ENCODE peak calls at places on chromosomes 7 and 10, in nine cellular contexts. One of them, this sample, is unnamed. For H3K4me1, the result is how much of the 10 kb centered on the place peaks cover.

GRCh38 chr10:47361293-47361692 is 13.1 kb downstream of the RBP3 start:
- DNase-seq in tibial nerve: no peak
- DNase-seq in IMR-90: peak
- DNase-seq in thoracic aorta: no peak
- DNase-seq in prostate gland: no peak
- DNase-seq in MM.1S: peak
- DNase-seq in pancreas: no peak
- DNase-seq in heart right ventricle: peak
- DNase-seq in mammary epithelial cell: no peak
- DNase-seq in this sample: peak

GRCh38 chr7:115724400-115725056 is 306.0 kb downstream of the TFEC start:
- DNase-seq in tibial nerve: no peak
- DNase-seq in IMR-90: no peak
- DNase-seq in thoracic aorta: no peak
- DNase-seq in prostate gland: no peak
- DNase-seq in MM.1S: no peak
- DNase-seq in pancreas: no peak
- DNase-seq in heart right ventricle: no peak
- DNase-seq in mammary epithelial cell: no peak
- DNase-seq in this sample: no peak

GRCh38 chr10:29328988-29329387 is 40.1 kb downstream of the LYZL1 start:
- DNase-seq in tibial nerve: peak
- DNase-seq in IMR-90: peak
- DNase-seq in thoracic aorta: no peak
- DNase-seq in prostate gland: no peak
- DNase-seq in MM.1S: no peak
- DNase-seq in pancreas: no peak
- DNase-seq in heart right ventricle: no peak
- DNase-seq in mammary epithelial cell: no peak
- DNase-seq in this sample: no peak

GRCh38 chr10:79438699-79439085 is 6.7 kb downstream of the ZCCHC24 start:
- DNase-seq in tibial nerve: no peak
- DNase-seq in IMR-90: no peak
- DNase-seq in thoracic aorta: no peak
- DNase-seq in prostate gland: no peak
- DNase-seq in MM.1S: no peak
- DNase-seq in pancreas: no peak
- DNase-seq in heart right ventricle: no peak
- DNase-seq in mammary epithelial cell: no peak
- DNase-seq in this sample: no peak

GRCh38 chr10:58698777-58699356 is 186.2 kb downstream of the BICC1 start:
- DNase-seq in tibial nerve: no peak
- DNase-seq in IMR-90: no peak
- DNase-seq in thoracic aorta: no peak
- DNase-seq in prostate gland: no peak
- DNase-seq in MM.1S: no peak
- DNase-seq in pancreas: no peak
- DNase-seq in heart right ventricle: no peak
- DNase-seq in mammary epithelial cell: no peak
- DNase-seq in this sample: no peak

GRCh38 chr10:119395287-119396007 is 147.1 kb downstream of the RGS10 start:
- DNase-seq in tibial nerve: peak
- DNase-seq in IMR-90: peak
- DNase-seq in thoracic aorta: no peak
- DNase-seq in prostate gland: no peak
- DNase-seq in MM.1S: no peak
- DNase-seq in pancreas: no peak
- DNase-seq in heart right ventricle: peak
- DNase-seq in mammary epithelial cell: no peak
- DNase-seq in this sample: no peak

GRCh38 chr10:33136781-33137180 is 178.8 kb upstream of the ITGB1 start:
- DNase-seq in tibial nerve: no peak
- DNase-seq in IMR-90: peak
- DNase-seq in thoracic aorta: no peak
- DNase-seq in prostate gland: no peak
- DNase-seq in MM.1S: no peak
- DNase-seq in pancreas: no peak
- DNase-seq in heart right ventricle: no peak
- DNase-seq in mammary epithelial cell: peak
- DNase-seq in this sample: no peak

GRCh38 chr10:91163269-91163708 is 57.2 kb upstream of the PCGF5 start:
- DNase-seq in tibial nerve: peak
- DNase-seq in IMR-90: peak
- DNase-seq in thoracic aorta: no peak
- DNase-seq in prostate gland: peak
- DNase-seq in MM.1S: peak
- DNase-seq in pancreas: peak
- DNase-seq in heart right ventricle: peak
- DNase-seq in mammary epithelial cell: peak
- DNase-seq in this sample: peak

GRCh38 chr10:124994573-124995473 is 52.9 kb downstream of the ZRANB1 start:
- DNase-seq in tibial nerve: no peak
- DNase-seq in IMR-90: no peak
- DNase-seq in thoracic aorta: no peak
- DNase-seq in prostate gland: peak
- DNase-seq in MM.1S: no peak
- DNase-seq in pancreas: no peak
- DNase-seq in heart right ventricle: no peak
- DNase-seq in mammary epithelial cell: no peak
- DNase-seq in this sample: no peak

GRCh38 chr7:54392935-54393334 is 149.2 kb upstream of the VSTM2A start:
- DNase-seq in tibial nerve: no peak
- DNase-seq in IMR-90: no peak
- DNase-seq in thoracic aorta: no peak
- DNase-seq in prostate gland: no peak
- DNase-seq in MM.1S: no peak
- DNase-seq in pancreas: no peak
- DNase-seq in heart right ventricle: no peak
- DNase-seq in mammary epithelial cell: no peak
- DNase-seq in this sample: no peak

GRCh38 chr10:38163617-38164016 is 69.5 kb downstream of the ZNF37A start:
- DNase-seq in tibial nerve: no peak
- DNase-seq in IMR-90: no peak
- DNase-seq in thoracic aorta: no peak
- DNase-seq in prostate gland: no peak
- DNase-seq in MM.1S: no peak
- DNase-seq in pancreas: no peak
- DNase-seq in heart right ventricle: no peak
- DNase-seq in mammary epithelial cell: no peak
- DNase-seq in this sample: no peak
- TF ChIP-seq CTCF in tibial nerve: no peak
- TF ChIP-seq CTCF in IMR-90: no peak
- TF ChIP-seq CTCF in thoracic aorta: no peak
- TF ChIP-seq CTCF in prostate gland: no peak
- TF ChIP-seq CTCF in MM.1S: no peak
- TF ChIP-seq CTCF in pancreas: no peak
- TF ChIP-seq CTCF in heart right ventricle: no peak
- TF ChIP-seq CTCF in mammary epithelial cell: no peak
- TF ChIP-seq CTCF in this sample: no peak

DNA sequence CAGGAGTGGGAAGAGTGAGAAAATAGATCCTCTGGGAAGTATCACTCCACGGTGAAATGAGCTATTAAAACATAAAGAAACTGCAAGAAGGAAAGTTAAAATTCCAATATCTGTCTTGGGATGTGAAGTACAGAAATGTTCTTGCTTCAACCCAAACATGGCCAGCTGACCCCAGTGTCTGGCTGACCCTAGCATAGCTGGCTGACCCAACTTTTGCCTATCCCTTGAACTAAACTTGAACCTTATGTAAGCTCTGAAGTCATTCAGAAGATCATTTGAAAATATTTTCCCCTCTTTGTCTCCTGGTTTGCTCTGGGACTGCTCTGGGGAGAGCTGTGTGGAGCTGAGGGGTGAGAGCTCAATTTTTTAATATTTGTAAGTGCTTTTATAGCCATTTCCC is 59.5 kb downstream of the FZD1 start:
- DNase-seq in tibial nerve: no peak
- DNase-seq in IMR-90: no peak
- DNase-seq in thoracic aorta: no peak
- DNase-seq in prostate gland: no peak
- DNase-seq in MM.1S: no peak
- DNase-seq in pancreas: no peak
- DNase-seq in heart right ventricle: no peak
- DNase-seq in mammary epithelial cell: no peak
- DNase-seq in this sample: no peak
- H3K4me1 ChIP-seq in tibial nerve: under half
- H3K4me1 ChIP-seq in IMR-90: under half
- H3K4me1 ChIP-seq in thoracic aorta: under half
- H3K4me1 ChIP-seq in prostate gland: under half
- H3K4me1 ChIP-seq in MM.1S: under half
- H3K4me1 ChIP-seq in pancreas: under half
- H3K4me1 ChIP-seq in heart right ventricle: under half
- H3K4me1 ChIP-seq in mammary epithelial cell: under half
- H3K4me1 ChIP-seq in this sample: under half

GRCh38 chr10:51363415-51363814 is 289.1 kb downstream of the PRKG1 start:
- DNase-seq in tibial nerve: no peak
- DNase-seq in IMR-90: no peak
- DNase-seq in thoracic aorta: no peak
- DNase-seq in prostate gland: no peak
- DNase-seq in MM.1S: no peak
- DNase-seq in pancreas: no peak
- DNase-seq in heart right ventricle: no peak
- DNase-seq in mammary epithelial cell: no peak
- DNase-seq in this sample: no peak
- TF ChIP-seq CTCF in tibial nerve: no peak
- TF ChIP-seq CTCF in IMR-90: no peak
- TF ChIP-seq CTCF in thoracic aorta: no peak
- TF ChIP-seq CTCF in prostate gland: no peak
- TF ChIP-seq CTCF in MM.1S: no peak
- TF ChIP-seq CTCF in pancreas: no peak
- TF ChIP-seq CTCF in heart right ventricle: no peak
- TF ChIP-seq CTCF in mammary epithelial cell: no peak
- TF ChIP-seq CTCF in this sample: no peak

GRCh38 chr7:151402029-151402835 is 7.6 kb downstream of the WDR86 start:
- DNase-seq in tibial nerve: no peak
- DNase-seq in IMR-90: no peak
- DNase-seq in thoracic aorta: no peak
- DNase-seq in prostate gland: no peak
- DNase-seq in MM.1S: no peak
- DNase-seq in pancreas: no peak
- DNase-seq in heart right ventricle: no peak
- DNase-seq in mammary epithelial cell: no peak
- DNase-seq in this sample: no peak
- H3K4me1 ChIP-seq in tibial nerve: under half
- H3K4me1 ChIP-seq in IMR-90: under half
- H3K4me1 ChIP-seq in thoracic aorta: under half
- H3K4me1 ChIP-seq in prostate gland: under half
- H3K4me1 ChIP-seq in MM.1S: under half
- H3K4me1 ChIP-seq in pancreas: under half
- H3K4me1 ChIP-seq in heart right ventricle: under half
- H3K4me1 ChIP-seq in mammary epithelial cell: under half
- H3K4me1 ChIP-seq in this sample: under half